ENCODE peak calls at places on chromosomes 2 and 18, in four cellular contexts. U is AG08396, D is right cardiac atrium, C is H4. I is an unnamed sample.

GRCh38 chr18:70233974-70234373 is 28.5 kb upstream of the RTTN start:
- DNase-seq in U (no peak), C (no peak), D (no peak), I (no peak)

GRCh38 chr18:66722671-66723070 is 118.8 kb upstream of the CDH19 start:
- DNase-seq in U (no peak), D (no peak), C (no peak), I (no peak)

GRCh38 chr18:30358545-30358944 is 684.0 kb downstream of the DSC3 start:
- DNase-seq in D (no peak), C (peak; percentile 15), U (no peak), I (no peak)

GRCh38 chr2:203328735-203329549 is 748 bp downstream of the ABI2 start:
- DNase-seq in U (peak; percentile 78), C (peak; percentile 20), D (peak; percentile 66), I (peak; percentile 46)

GRCh38 chr2:102187191-102188150 is 648 bp downstream of the IL1RL2 start:
- DNase-seq in C (no peak), U (peak; percentile 78), D (peak; percentile 87), I (no peak)

GRCh38 chr2:11869423-11869991 is 123.1 kb downstream of the LPIN1 start:
- DNase-seq in U (no peak), C (no peak), D (no peak), I (no peak)

GRCh38 chr2:51212374-51212773 is 180.4 kb upstream of the NRXN1 start:
- DNase-seq in D (no peak), U (no peak), C (no peak), I (no peak)

GRCh38 chr2:221680548-221680947 is 108.4 kb upstream of the EPHA4 start:
- DNase-seq in C (no peak), U (no peak), D (no peak), I (no peak)

GRCh38 chr2:48767330-48767729 is 11.8 kb upstream of the LHCGR start:
- DNase-seq in D (peak; percentile 54), U (no peak), C (peak; percentile 10), I (no peak)

GRCh38 chr2:148745151-148745851 is 100.8 kb downstream of the EPC2 start:
- DNase-seq in U (no peak), C (no peak), D (no peak), I (no peak)

GRCh38 chr18:76564636-76565237 is 69.7 kb upstream of the ZNF516 start:
- DNase-seq in U (peak; percentile 31), C (no peak), D (no peak), I (no peak)

GRCh38 chr18:67282796-67283195 is 233.7 kb downstream of the DSEL start:
- DNase-seq in U (no peak), D (no peak), C (no peak), I (no peak)

GRCh38 chr2:84481702-84482101 is 22.6 kb upstream of the SUCLG1 start:
- DNase-seq in U (peak; percentile 62), C (no peak), D (no peak), I (no peak)

GRCh38 chr2:208556954-208557601 is 150.5 kb downstream of the PTH2R start:
- DNase-seq in D (no peak), C (no peak), U (no peak), I (no peak)

GRCh38 chr2:63124209-63124608 is 73.6 kb downstream of the OTX1 start:
- DNase-seq in U (no peak), D (no peak), C (no peak), I (no peak)

GRCh38 chr2:112674229-112674628 is 28.5 kb downstream of the SLC20A1 start:
- DNase-seq in C (no peak), D (peak; percentile 93), U (no peak), I (peak; percentile 28)

GRCh38 chr2:69385443-69386151 is 1.4 kb downstream of the GFPT1 start:
- DNase-seq in D (no peak), C (peak; percentile 31), U (no peak), I (no peak)

GRCh38 chr18:56637897-56638231 is 528 bp downstream of the TXNL1 start:
- DNase-seq in C (no peak), U (no peak), D (no peak), I (no peak)

GRCh38 chr2:46010925-46011490 is 286.2 kb upstream of the EPAS1 start:
- DNase-seq in C (peak; percentile 47), U (peak; percentile 36), D (no peak), I (no peak)

I was measured in C1 segment of cervical spinal cord.